ENCODE peak calls at places on chromosomes 5 and 9, in five cellular contexts. One of them, this sample, is unnamed. For H3K4me1, the result is how much of the 10 kb centered on the place peaks cover.

GRCh38 chr9:93231121-93231694 is 47.3 kb downstream of the WNK2 start:
- DNase-seq in CD8-positive, alpha-beta memory T cell: no peak
- DNase-seq in GM23248: no peak
- DNase-seq in transverse colon: peak
- DNase-seq in heart right ventricle: peak
- DNase-seq in this sample: peak

GRCh38 chr5:41097642-41098041 is 26.5 kb upstream of the MROH2B start:
- DNase-seq in CD8-positive, alpha-beta memory T cell: no peak
- DNase-seq in GM23248: no peak
- DNase-seq in transverse colon: no peak
- DNase-seq in heart right ventricle: no peak
- DNase-seq in this sample: no peak

GRCh38 chr9:134296301-134297081 is 29.8 kb upstream of the RXRA start:
- DNase-seq in CD8-positive, alpha-beta memory T cell: no peak
- DNase-seq in GM23248: no peak
- DNase-seq in transverse colon: no peak
- DNase-seq in heart right ventricle: peak
- DNase-seq in this sample: peak

GRCh38 chr5:24365406-24365805 is 279.4 kb downstream of the CDH10 start:
- DNase-seq in CD8-positive, alpha-beta memory T cell: no peak
- DNase-seq in GM23248: peak
- DNase-seq in transverse colon: no peak
- DNase-seq in heart right ventricle: no peak
- DNase-seq in this sample: no peak

GRCh38 chr9:108634669-108635462 is 220.9 kb downstream of the ACTL7B start:
- DNase-seq in CD8-positive, alpha-beta memory T cell: no peak
- DNase-seq in GM23248: peak
- DNase-seq in transverse colon: no peak
- DNase-seq in heart right ventricle: no peak
- DNase-seq in this sample: no peak

GRCh38 chr5:74186351-74187315 is 453.9 kb downstream of the ENC1 start:
- DNase-seq in CD8-positive, alpha-beta memory T cell: no peak
- DNase-seq in GM23248: peak
- DNase-seq in transverse colon: no peak
- DNase-seq in heart right ventricle: no peak
- DNase-seq in this sample: no peak

GRCh38 chr5:5637163-5637562 is 214.7 kb downstream of the ICE1 start:
- DNase-seq in CD8-positive, alpha-beta memory T cell: no peak
- DNase-seq in GM23248: no peak
- DNase-seq in transverse colon: no peak
- DNase-seq in heart right ventricle: no peak
- DNase-seq in this sample: no peak

GRCh38 chr9:22047596-22047995 is 38.5 kb upstream of the CDKN2B start:
- DNase-seq in CD8-positive, alpha-beta memory T cell: no peak
- DNase-seq in GM23248: peak
- DNase-seq in transverse colon: no peak
- DNase-seq in heart right ventricle: no peak
- DNase-seq in this sample: no peak

GRCh38 chr9:136536721-136537241 is 9.1 kb downstream of the NOTCH1 start:
- DNase-seq in CD8-positive, alpha-beta memory T cell: no peak
- DNase-seq in GM23248: no peak
- DNase-seq in transverse colon: no peak
- DNase-seq in heart right ventricle: no peak
- DNase-seq in this sample: no peak

GRCh38 chr9:136534396-136534795 is 11.5 kb downstream of the NOTCH1 start:
- DNase-seq in CD8-positive, alpha-beta memory T cell: no peak
- DNase-seq in GM23248: no peak
- DNase-seq in transverse colon: no peak
- DNase-seq in heart right ventricle: no peak
- DNase-seq in this sample: no peak

GRCh38 chr9:136535070-136535469 is 10.8 kb downstream of the NOTCH1 start:
- DNase-seq in CD8-positive, alpha-beta memory T cell: no peak
- DNase-seq in GM23248: no peak
- DNase-seq in transverse colon: no peak
- DNase-seq in heart right ventricle: no peak
- DNase-seq in this sample: no peak

GRCh38 chr9:136537411-136537810 is 8.4 kb downstream of the NOTCH1 start:
- DNase-seq in CD8-positive, alpha-beta memory T cell: no peak
- DNase-seq in GM23248: no peak
- DNase-seq in transverse colon: no peak
- DNase-seq in heart right ventricle: no peak
- DNase-seq in this sample: no peak

DNA sequence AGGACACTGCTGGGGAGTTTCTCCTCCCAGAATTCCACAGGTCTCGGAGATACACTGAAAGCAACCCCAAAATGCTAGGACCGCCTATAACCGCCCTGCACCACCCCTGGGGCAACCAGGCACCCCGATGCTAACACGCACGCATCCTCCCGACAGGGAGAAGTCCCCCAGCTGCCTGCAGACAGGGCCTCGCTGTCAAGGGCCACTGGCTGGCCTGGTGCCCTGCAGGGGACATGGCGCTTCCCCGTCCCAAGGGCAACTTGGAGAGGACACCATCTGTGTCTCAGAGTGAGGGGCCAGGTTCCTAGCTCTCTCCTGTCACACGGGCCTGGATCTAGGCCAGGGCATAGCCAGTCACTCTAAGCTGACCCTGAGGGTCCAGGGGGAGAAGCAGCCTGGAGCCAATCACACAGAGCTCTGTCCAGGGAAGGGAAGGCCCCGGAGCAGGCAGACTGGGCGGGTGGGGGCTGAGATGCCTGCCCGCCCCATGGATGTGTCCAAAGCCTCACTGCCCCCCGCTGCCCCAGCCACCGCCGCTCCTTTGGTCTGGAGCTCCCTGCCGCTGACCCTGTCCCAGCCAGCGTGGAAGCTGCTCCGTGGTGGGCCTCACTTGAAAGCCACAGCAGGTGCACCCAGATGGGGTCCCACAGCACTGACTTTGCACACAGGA is 9.7 kb downstream of the NOTCH1 start:
- DNase-seq in CD8-positive, alpha-beta memory T cell: no peak
- DNase-seq in GM23248: no peak
- DNase-seq in transverse colon: no peak
- DNase-seq in heart right ventricle: no peak
- DNase-seq in this sample: no peak
- H3K4me1 ChIP-seq in CD8-positive, alpha-beta memory T cell: half or more
- H3K4me1 ChIP-seq in GM23248: under half
- H3K4me1 ChIP-seq in transverse colon: half or more
- H3K4me1 ChIP-seq in heart right ventricle: half or more
- H3K4me1 ChIP-seq in this sample: half or more

GRCh38 chr5:151213803-151214613 is 9.9 kb downstream of the CCDC69 start:
- DNase-seq in CD8-positive, alpha-beta memory T cell: peak
- DNase-seq in GM23248: peak
- DNase-seq in transverse colon: peak
- DNase-seq in heart right ventricle: peak
- DNase-seq in this sample: peak
- H3K4me1 ChIP-seq in CD8-positive, alpha-beta memory T cell: half or more
- H3K4me1 ChIP-seq in GM23248: under half
- H3K4me1 ChIP-seq in transverse colon: under half
- H3K4me1 ChIP-seq in heart right ventricle: half or more
- H3K4me1 ChIP-seq in this sample: under half

DNA sequence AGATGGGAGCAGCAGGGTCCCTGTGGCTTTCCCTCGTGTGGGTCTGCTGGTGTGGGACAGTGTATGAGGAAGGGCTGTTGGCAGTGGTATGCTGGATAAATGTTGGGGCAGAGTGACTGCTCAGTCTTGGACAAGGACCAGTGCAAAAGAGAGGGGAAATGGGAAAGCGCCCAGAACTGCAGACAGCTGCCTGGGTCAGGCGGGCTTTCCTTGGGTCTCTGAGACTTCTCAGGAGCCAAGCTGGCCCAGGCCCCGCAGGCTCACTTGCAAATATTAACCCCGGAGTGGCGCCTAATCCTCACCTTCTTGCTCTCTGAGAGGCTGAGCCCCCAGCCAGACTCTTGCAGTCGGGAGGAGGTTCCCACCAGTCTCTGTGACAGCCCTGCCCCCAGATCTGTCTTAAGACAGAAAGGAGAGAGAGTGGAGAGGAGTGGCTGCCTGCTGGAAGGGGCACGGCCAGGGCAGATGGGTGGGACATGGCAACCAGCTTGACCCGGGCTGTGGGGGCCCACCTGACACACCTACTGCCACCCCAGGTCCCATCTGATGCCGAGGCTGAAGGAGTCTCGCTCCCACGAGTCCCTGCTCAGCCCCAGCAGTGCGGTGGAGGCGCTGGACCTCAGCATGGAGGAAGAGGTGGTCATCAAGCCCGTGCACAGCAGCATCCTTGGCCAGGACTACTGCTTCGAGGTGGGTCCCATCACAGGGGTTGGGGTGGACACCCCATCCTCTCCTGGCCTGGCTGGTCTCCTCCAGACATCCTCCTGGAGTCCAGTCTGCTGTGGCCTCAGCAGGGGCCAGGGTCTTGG is 105.2 kb downstream of the DAB2IP start:
- DNase-seq in CD8-positive, alpha-beta memory T cell: no peak
- DNase-seq in GM23248: no peak
- DNase-seq in transverse colon: no peak
- DNase-seq in heart right ventricle: no peak
- DNase-seq in this sample: peak
- H3K4me1 ChIP-seq in CD8-positive, alpha-beta memory T cell: under half
- H3K4me1 ChIP-seq in GM23248: under half
- H3K4me1 ChIP-seq in transverse colon: under half
- H3K4me1 ChIP-seq in heart right ventricle: half or more
- H3K4me1 ChIP-seq in this sample: under half

GRCh38 chr9:94804316-94804715 is 77.8 kb downstream of the AOPEP start:
- DNase-seq in CD8-positive, alpha-beta memory T cell: no peak
- DNase-seq in GM23248: no peak
- DNase-seq in transverse colon: no peak
- DNase-seq in heart right ventricle: no peak
- DNase-seq in this sample: no peak
- H3K4me1 ChIP-seq in CD8-positive, alpha-beta memory T cell: under half
- H3K4me1 ChIP-seq in GM23248: half or more
- H3K4me1 ChIP-seq in transverse colon: under half
- H3K4me1 ChIP-seq in heart right ventricle: under half
- H3K4me1 ChIP-seq in this sample: under half

This sample was measured in left lung.